ENCODE peak calls at places on chromosomes 7 and 10, in four cellular contexts. One of them, this sample, is unnamed.

GRCh38 chr10:22252801-22253577 is 35.2 kb upstream of the EBLN1 start:
- DNase-seq in H4: no peak
- DNase-seq in ureter: peak; percentile 54
- DNase-seq in A549: no peak
- DNase-seq in this sample: peak; percentile 69

GRCh38 chr10:106424981-106425380 is 739.5 kb downstream of the SORCS1 start:
- DNase-seq in A549: no peak
- DNase-seq in H4: no peak
- DNase-seq in ureter: no peak
- DNase-seq in this sample: no peak

GRCh38 chr7:55190511-55191160 is 171.8 kb downstream of the EGFR start:
- DNase-seq in H4: no peak
- DNase-seq in ureter: no peak
- DNase-seq in A549: no peak
- DNase-seq in this sample: no peak

GRCh38 chr7:101066141-101066857 is 19.0 kb upstream of the TRIM56 start:
- DNase-seq in A549: no peak
- DNase-seq in H4: no peak
- DNase-seq in ureter: no peak
- DNase-seq in this sample: no peak

GRCh38 chr10:91564026-91564425 is 68.8 kb downstream of the PPP1R3C start:
- DNase-seq in ureter: no peak
- DNase-seq in A549: no peak
- DNase-seq in H4: no peak
- DNase-seq in this sample: no peak

GRCh38 chr10:69439813-69440506 is 11.3 kb upstream of the TSPAN15 start:
- DNase-seq in H4: peak; percentile 83
- DNase-seq in ureter: no peak
- DNase-seq in A549: no peak
- DNase-seq in this sample: no peak

GRCh38 chr7:106022193-106022821 is 59.2 kb downstream of the CDHR3 start:
- DNase-seq in H4: peak; percentile 51
- DNase-seq in A549: no peak
- DNase-seq in ureter: no peak
- DNase-seq in this sample: no peak

GRCh38 chr10:102368072-102368471 is 27.4 kb upstream of the NFKB2 start:
- DNase-seq in H4: no peak
- DNase-seq in A549: no peak
- DNase-seq in ureter: no peak
- DNase-seq in this sample: no peak

GRCh38 chr7:76303057-76303828 is 770 bp downstream of the HSPB1 start:
- DNase-seq in H4: peak; percentile 95
- DNase-seq in A549: peak; percentile 86
- DNase-seq in ureter: peak; percentile 95
- DNase-seq in this sample: peak; percentile 72

GRCh38 chr10:121610798-121611325 is 12.6 kb upstream of the FGFR2 start:
- DNase-seq in ureter: no peak
- DNase-seq in A549: no peak
- DNase-seq in H4: no peak
- DNase-seq in this sample: no peak

GRCh38 chr7:5237286-5237685 is 45.5 kb upstream of the SLC29A4 start:
- DNase-seq in A549: no peak
- DNase-seq in H4: no peak
- DNase-seq in ureter: peak; percentile 69
- DNase-seq in this sample: no peak

GRCh38 chr7:17994079-17994478 is 33.6 kb downstream of the PRPS1L1 start:
- DNase-seq in H4: no peak
- DNase-seq in A549: no peak
- DNase-seq in ureter: no peak
- DNase-seq in this sample: no peak

GRCh38 chr7:137992042-137992737 is 9.7 kb downstream of the CREB3L2 start:
- DNase-seq in ureter: no peak
- DNase-seq in H4: peak; percentile 48
- DNase-seq in A549: no peak
- DNase-seq in this sample: no peak

GRCh38 chr10:36888925-36889573 is 236.3 kb upstream of the ANKRD30A start:
- DNase-seq in A549: peak; percentile 7
- DNase-seq in ureter: peak; percentile 58
- DNase-seq in H4: peak; percentile 63
- DNase-seq in this sample: no peak

GRCh38 chr7:16644624-16644986 is 949 bp downstream of the ANKMY2 start:
- DNase-seq in ureter: peak; percentile 65
- DNase-seq in H4: peak; percentile 70
- DNase-seq in A549: peak; percentile 51
- DNase-seq in this sample: peak; percentile 50

GRCh38 chr7:131219277-131220041 is 108.2 kb upstream of the MKLN1 start:
- DNase-seq in H4: no peak
- DNase-seq in A549: no peak
- DNase-seq in ureter: peak; percentile 52
- DNase-seq in this sample: no peak

GRCh38 chr7:73985737-73986141 is 42.2 kb upstream of the ELN start:
- DNase-seq in A549: no peak
- DNase-seq in H4: no peak
- DNase-seq in ureter: no peak
- DNase-seq in this sample: no peak

GRCh38 chr7:2287742-2288141 is 26.5 kb downstream of the SNX8 start:
- DNase-seq in H4: no peak
- DNase-seq in ureter: no peak
- DNase-seq in A549: no peak
- DNase-seq in this sample: peak; percentile 24

GRCh38 chr7:77649950-77650349 is 46.3 kb upstream of the RSBN1L start:
- DNase-seq in H4: no peak
- DNase-seq in ureter: no peak
- DNase-seq in A549: peak; percentile 25
- DNase-seq in this sample: no peak

GRCh38 chr10:75904499-75905283 is 473.3 kb downstream of the LRMDA start:
- DNase-seq in H4: no peak
- DNase-seq in ureter: no peak
- DNase-seq in A549: no peak
- DNase-seq in this sample: no peak

GRCh38 chr7:158881731-158882130 is 25.4 kb downstream of the DYNC2I1 start:
- DNase-seq in ureter: no peak
- DNase-seq in H4: no peak
- DNase-seq in A549: no peak
- DNase-seq in this sample: no peak

GRCh38 chr10:72694476-72695369 is 2.8 kb downstream of the MCU start:
- DNase-seq in H4: peak; percentile 49
- DNase-seq in ureter: no peak
- DNase-seq in A549: peak; percentile 44
- DNase-seq in this sample: no peak

GRCh38 chr7:128867842-128868623 is 5.4 kb downstream of the ATP6V1F start:
- DNase-seq in ureter: no peak
- DNase-seq in H4: no peak
- DNase-seq in A549: no peak
- DNase-seq in this sample: no peak

GRCh38 chr10:73590881-73591577 is at the start of gene USP54:
- DNase-seq in H4: peak; percentile 85
- DNase-seq in A549: no peak
- DNase-seq in ureter: no peak
- DNase-seq in this sample: no peak

GRCh38 chr10:5896765-5897340 is 6.8 kb downstream of the FBH1 start:
- DNase-seq in ureter: no peak
- DNase-seq in H4: no peak
- DNase-seq in A549: no peak
- DNase-seq in this sample: no peak

GRCh38 chr10:131882151-131882550 is 18.7 kb upstream of the PPP2R2D start:
- DNase-seq in A549: no peak
- DNase-seq in ureter: no peak
- DNase-seq in H4: no peak
- DNase-seq in this sample: no peak

GRCh38 chr7:83976302-83976701 is 218.3 kb downstream of the SEMA3A start:
- DNase-seq in A549: peak; percentile 6
- DNase-seq in ureter: no peak
- DNase-seq in H4: peak; percentile 43
- DNase-seq in this sample: no peak

GRCh38 chr7:54758702-54759665 is at the start of gene SEC61G:
- DNase-seq in H4: peak; percentile 100
- DNase-seq in ureter: peak; percentile 98
- DNase-seq in A549: peak; percentile 93
- DNase-seq in this sample: peak; percentile 89

GRCh38 chr7:130959743-130960207 is 225.8 kb upstream of the KLF14 start:
- DNase-seq in H4: peak; percentile 89
- DNase-seq in A549: peak; percentile 73
- DNase-seq in ureter: no peak
- DNase-seq in this sample: no peak

GRCh38 chr7:131327626-131328386 is at the start of gene MKLN1:
- DNase-seq in A549: peak; percentile 83
- DNase-seq in ureter: peak; percentile 92
- DNase-seq in H4: peak; percentile 81
- DNase-seq in this sample: peak; percentile 85

GRCh38 chr10:75911426-75911825 is 480.0 kb downstream of the LRMDA start:
- DNase-seq in ureter: no peak
- DNase-seq in A549: no peak
- DNase-seq in H4: no peak
- DNase-seq in this sample: no peak

GRCh38 chr10:24920907-24921881 is 31.2 kb downstream of the PRTFDC1 start:
- DNase-seq in H4: peak; percentile 77
- DNase-seq in ureter: no peak
- DNase-seq in A549: peak; percentile 62
- DNase-seq in this sample: no peak

GRCh38 chr7:116807011-116807560 is 55.3 kb upstream of the CAPZA2 start:
- DNase-seq in A549: no peak
- DNase-seq in H4: no peak
- DNase-seq in ureter: no peak
- DNase-seq in this sample: no peak

GRCh38 chr10:31304261-31304970 is 14.6 kb upstream of the ZEB1 start:
- DNase-seq in A549: no peak
- DNase-seq in H4: no peak
- DNase-seq in ureter: no peak
- DNase-seq in this sample: no peak

GRCh38 chr10:13414855-13415254 is 66.8 kb upstream of the SEPHS1 start:
- DNase-seq in A549: no peak
- DNase-seq in ureter: no peak
- DNase-seq in H4: no peak
- DNase-seq in this sample: no peak

GRCh38 chr7:129908181-129908580 is 44.6 kb downstream of the UBE2H start:
- DNase-seq in A549: no peak
- DNase-seq in H4: no peak
- DNase-seq in ureter: no peak
- DNase-seq in this sample: no peak

GRCh38 chr7:49852619-49853462 is 79.4 kb downstream of the VWC2 start:
- DNase-seq in A549: peak; percentile 34
- DNase-seq in H4: peak; percentile 83
- DNase-seq in ureter: peak; percentile 57
- DNase-seq in this sample: no peak

GRCh38 chr10:48456361-48456804 is 148.5 kb downstream of the ARHGAP22 start:
- DNase-seq in H4: no peak
- DNase-seq in ureter: peak; percentile 52
- DNase-seq in A549: no peak
- DNase-seq in this sample: peak; percentile 15

This sample was measured in activated B cell treated with CpG ODN at 0.5 μM for 24 hours.